ENCODE peak calls at places on chromosomes 1 and 21, in eight cellular contexts. One of them, this sample, is unnamed.

GRCh38 chr1:64129708-64130107 is 73.7 kb upstream of the UBE2U start:
- DNase-seq in EL: no peak
- DNase-seq in GM06990: no peak
- DNase-seq in DMS 273 treated with DMSO at 0.1 percent for 48 hours: no peak
- DNase-seq in sigmoid colon: no peak
- DNase-seq in cardiac fibroblast: no peak
- DNase-seq in astrocyte of the hippocampus: no peak
- DNase-seq in stimulated activated CD8-positive, alpha-beta memory T cell treated with anti-CD3 and anti-CD28 coated beads, Interleukin-15, amount 100 ng/mL, for 24 hours: no peak
- DNase-seq in this sample: no peak

GRCh38 chr1:228377664-228378452 is 28.8 kb downstream of the TRIM11 start:
- DNase-seq in astrocyte of the hippocampus: no peak
- DNase-seq in EL: no peak
- DNase-seq in stimulated activated CD8-positive, alpha-beta memory T cell treated with anti-CD3 and anti-CD28 coated beads, Interleukin-15, amount 100 ng/mL, for 24 hours: no peak
- DNase-seq in cardiac fibroblast: no peak
- DNase-seq in GM06990: no peak
- DNase-seq in sigmoid colon: peak; percentile 66
- DNase-seq in DMS 273 treated with DMSO at 0.1 percent for 48 hours: no peak
- DNase-seq in this sample: no peak

GRCh38 chr1:230754831-230755230 is 7.6 kb downstream of the CAPN9 start:
- DNase-seq in EL: peak; percentile 32
- DNase-seq in sigmoid colon: no peak
- DNase-seq in stimulated activated CD8-positive, alpha-beta memory T cell treated with anti-CD3 and anti-CD28 coated beads, Interleukin-15, amount 100 ng/mL, for 24 hours: no peak
- DNase-seq in astrocyte of the hippocampus: peak; percentile 31
- DNase-seq in DMS 273 treated with DMSO at 0.1 percent for 48 hours: no peak
- DNase-seq in cardiac fibroblast: peak; percentile 42
- DNase-seq in GM06990: no peak
- DNase-seq in this sample: no peak

GRCh38 chr1:248924696-248925532 is 18.9 kb downstream of the PGBD2 start:
- DNase-seq in cardiac fibroblast: peak; percentile 71
- DNase-seq in stimulated activated CD8-positive, alpha-beta memory T cell treated with anti-CD3 and anti-CD28 coated beads, Interleukin-15, amount 100 ng/mL, for 24 hours: no peak
- DNase-seq in EL: peak; percentile 49
- DNase-seq in sigmoid colon: no peak
- DNase-seq in GM06990: peak; percentile 53
- DNase-seq in astrocyte of the hippocampus: peak; percentile 55
- DNase-seq in DMS 273 treated with DMSO at 0.1 percent for 48 hours: peak; percentile 45
- DNase-seq in this sample: peak; percentile 46

GRCh38 chr1:64519921-64520320 is 50.0 kb downstream of the CACHD1 start:
- DNase-seq in DMS 273 treated with DMSO at 0.1 percent for 48 hours: no peak
- DNase-seq in sigmoid colon: no peak
- DNase-seq in stimulated activated CD8-positive, alpha-beta memory T cell treated with anti-CD3 and anti-CD28 coated beads, Interleukin-15, amount 100 ng/mL, for 24 hours: no peak
- DNase-seq in astrocyte of the hippocampus: peak; percentile 58
- DNase-seq in EL: peak; percentile 79
- DNase-seq in GM06990: no peak
- DNase-seq in cardiac fibroblast: peak; percentile 41
- DNase-seq in this sample: no peak

GRCh38 chr1:181789395-181789794 is 272.1 kb downstream of the ZNF648 start:
- DNase-seq in astrocyte of the hippocampus: peak; percentile 83
- DNase-seq in EL: no peak
- DNase-seq in stimulated activated CD8-positive, alpha-beta memory T cell treated with anti-CD3 and anti-CD28 coated beads, Interleukin-15, amount 100 ng/mL, for 24 hours: no peak
- DNase-seq in GM06990: no peak
- DNase-seq in sigmoid colon: no peak
- DNase-seq in cardiac fibroblast: no peak
- DNase-seq in DMS 273 treated with DMSO at 0.1 percent for 48 hours: no peak
- DNase-seq in this sample: no peak

GRCh38 chr21:42627527-42628289 is 25.7 kb upstream of the PDE9A start:
- DNase-seq in EL: no peak
- DNase-seq in astrocyte of the hippocampus: no peak
- DNase-seq in GM06990: no peak
- DNase-seq in sigmoid colon: peak; percentile 52
- DNase-seq in stimulated activated CD8-positive, alpha-beta memory T cell treated with anti-CD3 and anti-CD28 coated beads, Interleukin-15, amount 100 ng/mL, for 24 hours: no peak
- DNase-seq in cardiac fibroblast: no peak
- DNase-seq in DMS 273 treated with DMSO at 0.1 percent for 48 hours: no peak
- DNase-seq in this sample: no peak

GRCh38 chr1:27137022-27137542 is 17.8 kb downstream of the SLC9A1 start:
- DNase-seq in sigmoid colon: peak; percentile 76
- DNase-seq in GM06990: peak; percentile 70
- DNase-seq in cardiac fibroblast: no peak
- DNase-seq in DMS 273 treated with DMSO at 0.1 percent for 48 hours: peak; percentile 79
- DNase-seq in EL: peak; percentile 41
- DNase-seq in astrocyte of the hippocampus: no peak
- DNase-seq in stimulated activated CD8-positive, alpha-beta memory T cell treated with anti-CD3 and anti-CD28 coated beads, Interleukin-15, amount 100 ng/mL, for 24 hours: peak; percentile 35
- DNase-seq in this sample: peak; percentile 83

GRCh38 chr1:109659145-109659544 is 3.2 kb downstream of the GSTM4 start:
- DNase-seq in GM06990: no peak
- DNase-seq in cardiac fibroblast: no peak
- DNase-seq in EL: no peak
- DNase-seq in astrocyte of the hippocampus: peak; percentile 71
- DNase-seq in stimulated activated CD8-positive, alpha-beta memory T cell treated with anti-CD3 and anti-CD28 coated beads, Interleukin-15, amount 100 ng/mL, for 24 hours: no peak
- DNase-seq in DMS 273 treated with DMSO at 0.1 percent for 48 hours: no peak
- DNase-seq in sigmoid colon: no peak
- DNase-seq in this sample: no peak

GRCh38 chr1:66253330-66253921 is 280.5 kb upstream of the SGIP1 start:
- DNase-seq in GM06990: no peak
- DNase-seq in EL: peak; percentile 78
- DNase-seq in DMS 273 treated with DMSO at 0.1 percent for 48 hours: no peak
- DNase-seq in astrocyte of the hippocampus: peak; percentile 79
- DNase-seq in sigmoid colon: no peak
- DNase-seq in stimulated activated CD8-positive, alpha-beta memory T cell treated with anti-CD3 and anti-CD28 coated beads, Interleukin-15, amount 100 ng/mL, for 24 hours: no peak
- DNase-seq in cardiac fibroblast: peak; percentile 86
- DNase-seq in this sample: peak; percentile 46

GRCh38 chr1:231387770-231388669 is 34.1 kb downstream of the EGLN1 start:
- DNase-seq in cardiac fibroblast: no peak
- DNase-seq in EL: peak; percentile 81
- DNase-seq in sigmoid colon: no peak
- DNase-seq in astrocyte of the hippocampus: no peak
- DNase-seq in DMS 273 treated with DMSO at 0.1 percent for 48 hours: no peak
- DNase-seq in stimulated activated CD8-positive, alpha-beta memory T cell treated with anti-CD3 and anti-CD28 coated beads, Interleukin-15, amount 100 ng/mL, for 24 hours: no peak
- DNase-seq in GM06990: no peak
- DNase-seq in this sample: no peak

GRCh38 chr1:162276493-162276892 is 100.2 kb downstream of the SPATA46 start:
- DNase-seq in GM06990: no peak
- DNase-seq in astrocyte of the hippocampus: peak; percentile 58
- DNase-seq in stimulated activated CD8-positive, alpha-beta memory T cell treated with anti-CD3 and anti-CD28 coated beads, Interleukin-15, amount 100 ng/mL, for 24 hours: no peak
- DNase-seq in EL: peak; percentile 42
- DNase-seq in cardiac fibroblast: peak; percentile 62
- DNase-seq in sigmoid colon: no peak
- DNase-seq in DMS 273 treated with DMSO at 0.1 percent for 48 hours: no peak
- DNase-seq in this sample: peak; percentile 57

GRCh38 chr21:45264919-45265515 is 22.7 kb downstream of the POFUT2 start:
- DNase-seq in DMS 273 treated with DMSO at 0.1 percent for 48 hours: no peak
- DNase-seq in stimulated activated CD8-positive, alpha-beta memory T cell treated with anti-CD3 and anti-CD28 coated beads, Interleukin-15, amount 100 ng/mL, for 24 hours: no peak
- DNase-seq in GM06990: no peak
- DNase-seq in EL: no peak
- DNase-seq in cardiac fibroblast: no peak
- DNase-seq in astrocyte of the hippocampus: no peak
- DNase-seq in sigmoid colon: peak; percentile 57
- DNase-seq in this sample: no peak

GRCh38 chr1:206114692-206115430 is 2.3 kb downstream of the AVPR1B start:
- DNase-seq in DMS 273 treated with DMSO at 0.1 percent for 48 hours: no peak
- DNase-seq in sigmoid colon: no peak
- DNase-seq in stimulated activated CD8-positive, alpha-beta memory T cell treated with anti-CD3 and anti-CD28 coated beads, Interleukin-15, amount 100 ng/mL, for 24 hours: no peak
- DNase-seq in GM06990: no peak
- DNase-seq in astrocyte of the hippocampus: no peak
- DNase-seq in EL: no peak
- DNase-seq in cardiac fibroblast: peak; percentile 15
- DNase-seq in this sample: no peak

GRCh38 chr21:42413093-42413492 is 9.4 kb downstream of the UBASH3A start:
- DNase-seq in cardiac fibroblast: no peak
- DNase-seq in EL: no peak
- DNase-seq in stimulated activated CD8-positive, alpha-beta memory T cell treated with anti-CD3 and anti-CD28 coated beads, Interleukin-15, amount 100 ng/mL, for 24 hours: no peak
- DNase-seq in astrocyte of the hippocampus: no peak
- DNase-seq in sigmoid colon: no peak
- DNase-seq in DMS 273 treated with DMSO at 0.1 percent for 48 hours: no peak
- DNase-seq in GM06990: no peak
- DNase-seq in this sample: no peak

GRCh38 chr1:22143065-22143514 is at the start of gene WNT4:
- DNase-seq in DMS 273 treated with DMSO at 0.1 percent for 48 hours: no peak
- DNase-seq in stimulated activated CD8-positive, alpha-beta memory T cell treated with anti-CD3 and anti-CD28 coated beads, Interleukin-15, amount 100 ng/mL, for 24 hours: no peak
- DNase-seq in sigmoid colon: no peak
- DNase-seq in GM06990: no peak
- DNase-seq in EL: peak; percentile 37
- DNase-seq in astrocyte of the hippocampus: peak; percentile 71
- DNase-seq in cardiac fibroblast: peak; percentile 32
- DNase-seq in this sample: peak; percentile 88

GRCh38 chr1:116284819-116285390 is 88.1 kb upstream of the ATP1A1 start:
- DNase-seq in stimulated activated CD8-positive, alpha-beta memory T cell treated with anti-CD3 and anti-CD28 coated beads, Interleukin-15, amount 100 ng/mL, for 24 hours: no peak
- DNase-seq in sigmoid colon: no peak
- DNase-seq in cardiac fibroblast: no peak
- DNase-seq in EL: no peak
- DNase-seq in DMS 273 treated with DMSO at 0.1 percent for 48 hours: no peak
- DNase-seq in astrocyte of the hippocampus: no peak
- DNase-seq in GM06990: no peak
- DNase-seq in this sample: no peak

GRCh38 chr1:44249543-44249942 is 36.3 kb downstream of the DMAP1 start:
- DNase-seq in EL: no peak
- DNase-seq in sigmoid colon: peak; percentile 71
- DNase-seq in DMS 273 treated with DMSO at 0.1 percent for 48 hours: no peak
- DNase-seq in GM06990: no peak
- DNase-seq in astrocyte of the hippocampus: peak; percentile 57
- DNase-seq in cardiac fibroblast: peak; percentile 26
- DNase-seq in stimulated activated CD8-positive, alpha-beta memory T cell treated with anti-CD3 and anti-CD28 coated beads, Interleukin-15, amount 100 ng/mL, for 24 hours: no peak
- DNase-seq in this sample: no peak

GRCh38 chr1:223225061-223225460 is 82.0 kb upstream of the TLR5 start:
- DNase-seq in EL: no peak
- DNase-seq in GM06990: no peak
- DNase-seq in stimulated activated CD8-positive, alpha-beta memory T cell treated with anti-CD3 and anti-CD28 coated beads, Interleukin-15, amount 100 ng/mL, for 24 hours: no peak
- DNase-seq in astrocyte of the hippocampus: no peak
- DNase-seq in cardiac fibroblast: no peak
- DNase-seq in DMS 273 treated with DMSO at 0.1 percent for 48 hours: no peak
- DNase-seq in sigmoid colon: no peak
- DNase-seq in this sample: no peak

GRCh38 chr1:34827341-34827941 is 32.1 kb downstream of the SMIM12 start:
- DNase-seq in stimulated activated CD8-positive, alpha-beta memory T cell treated with anti-CD3 and anti-CD28 coated beads, Interleukin-15, amount 100 ng/mL, for 24 hours: no peak
- DNase-seq in cardiac fibroblast: no peak
- DNase-seq in DMS 273 treated with DMSO at 0.1 percent for 48 hours: no peak
- DNase-seq in astrocyte of the hippocampus: no peak
- DNase-seq in EL: no peak
- DNase-seq in GM06990: no peak
- DNase-seq in sigmoid colon: no peak
- DNase-seq in this sample: no peak

GRCh38 chr1:47434051-47434842 is 3.6 kb upstream of the FOXD2 start:
- DNase-seq in astrocyte of the hippocampus: peak; percentile 70
- DNase-seq in DMS 273 treated with DMSO at 0.1 percent for 48 hours: no peak
- DNase-seq in cardiac fibroblast: peak; percentile 71
- DNase-seq in EL: peak; percentile 47
- DNase-seq in sigmoid colon: peak; percentile 85
- DNase-seq in stimulated activated CD8-positive, alpha-beta memory T cell treated with anti-CD3 and anti-CD28 coated beads, Interleukin-15, amount 100 ng/mL, for 24 hours: no peak
- DNase-seq in GM06990: no peak
- DNase-seq in this sample: no peak

GRCh38 chr1:87292684-87293493 is 35.8 kb upstream of the LMO4 start:
- DNase-seq in EL: peak; percentile 59
- DNase-seq in cardiac fibroblast: peak; percentile 76
- DNase-seq in sigmoid colon: no peak
- DNase-seq in astrocyte of the hippocampus: peak; percentile 85
- DNase-seq in GM06990: peak; percentile 31
- DNase-seq in DMS 273 treated with DMSO at 0.1 percent for 48 hours: no peak
- DNase-seq in stimulated activated CD8-positive, alpha-beta memory T cell treated with anti-CD3 and anti-CD28 coated beads, Interleukin-15, amount 100 ng/mL, for 24 hours: peak; percentile 29
- DNase-seq in this sample: peak; percentile 47

GRCh38 chr1:24896596-24897262 is 33.3 kb downstream of the RUNX3 start:
- DNase-seq in GM06990: no peak
- DNase-seq in EL: no peak
- DNase-seq in astrocyte of the hippocampus: no peak
- DNase-seq in DMS 273 treated with DMSO at 0.1 percent for 48 hours: no peak
- DNase-seq in stimulated activated CD8-positive, alpha-beta memory T cell treated with anti-CD3 and anti-CD28 coated beads, Interleukin-15, amount 100 ng/mL, for 24 hours: no peak
- DNase-seq in cardiac fibroblast: no peak
- DNase-seq in sigmoid colon: no peak
- DNase-seq in this sample: no peak

GRCh38 chr21:33071878-33072306 is 2.0 kb downstream of the OLIG1 start:
- DNase-seq in astrocyte of the hippocampus: peak; percentile 52
- DNase-seq in cardiac fibroblast: no peak
- DNase-seq in GM06990: peak; percentile 18
- DNase-seq in DMS 273 treated with DMSO at 0.1 percent for 48 hours: no peak
- DNase-seq in EL: peak; percentile 21
- DNase-seq in stimulated activated CD8-positive, alpha-beta memory T cell treated with anti-CD3 and anti-CD28 coated beads, Interleukin-15, amount 100 ng/mL, for 24 hours: no peak
- DNase-seq in sigmoid colon: no peak
- DNase-seq in this sample: no peak

GRCh38 chr1:103284270-103284669 is 175.9 kb upstream of the COL11A1 start:
- DNase-seq in stimulated activated CD8-positive, alpha-beta memory T cell treated with anti-CD3 and anti-CD28 coated beads, Interleukin-15, amount 100 ng/mL, for 24 hours: no peak
- DNase-seq in sigmoid colon: no peak
- DNase-seq in GM06990: no peak
- DNase-seq in DMS 273 treated with DMSO at 0.1 percent for 48 hours: no peak
- DNase-seq in EL: peak; percentile 2
- DNase-seq in astrocyte of the hippocampus: peak; percentile 56
- DNase-seq in cardiac fibroblast: peak; percentile 4
- DNase-seq in this sample: no peak

GRCh38 chr21:35981514-35982070 is 78.7 kb downstream of the SETD4 start:
- DNase-seq in EL: no peak
- DNase-seq in astrocyte of the hippocampus: no peak
- DNase-seq in stimulated activated CD8-positive, alpha-beta memory T cell treated with anti-CD3 and anti-CD28 coated beads, Interleukin-15, amount 100 ng/mL, for 24 hours: no peak
- DNase-seq in DMS 273 treated with DMSO at 0.1 percent for 48 hours: no peak
- DNase-seq in cardiac fibroblast: peak; percentile 4
- DNase-seq in sigmoid colon: no peak
- DNase-seq in GM06990: no peak
- DNase-seq in this sample: no peak

GRCh38 chr1:163912491-163912890 is 590.7 kb downstream of the NUF2 start:
- DNase-seq in astrocyte of the hippocampus: no peak
- DNase-seq in stimulated activated CD8-positive, alpha-beta memory T cell treated with anti-CD3 and anti-CD28 coated beads, Interleukin-15, amount 100 ng/mL, for 24 hours: no peak
- DNase-seq in GM06990: no peak
- DNase-seq in EL: peak; percentile 29
- DNase-seq in DMS 273 treated with DMSO at 0.1 percent for 48 hours: no peak
- DNase-seq in cardiac fibroblast: no peak
- DNase-seq in sigmoid colon: no peak
- DNase-seq in this sample: no peak

GRCh38 chr21:34200288-34200905 is 127.0 kb downstream of the MRPS6 start:
- DNase-seq in sigmoid colon: no peak
- DNase-seq in astrocyte of the hippocampus: no peak
- DNase-seq in stimulated activated CD8-positive, alpha-beta memory T cell treated with anti-CD3 and anti-CD28 coated beads, Interleukin-15, amount 100 ng/mL, for 24 hours: no peak
- DNase-seq in GM06990: no peak
- DNase-seq in EL: no peak
- DNase-seq in DMS 273 treated with DMSO at 0.1 percent for 48 hours: no peak
- DNase-seq in cardiac fibroblast: peak; percentile 63
- DNase-seq in this sample: no peak

GRCh38 chr21:27648560-27648959 is 681.7 kb upstream of the ADAMTS5 start:
- DNase-seq in DMS 273 treated with DMSO at 0.1 percent for 48 hours: no peak
- DNase-seq in GM06990: no peak
- DNase-seq in stimulated activated CD8-positive, alpha-beta memory T cell treated with anti-CD3 and anti-CD28 coated beads, Interleukin-15, amount 100 ng/mL, for 24 hours: no peak
- DNase-seq in EL: peak; percentile 87
- DNase-seq in sigmoid colon: no peak
- DNase-seq in astrocyte of the hippocampus: peak; percentile 61
- DNase-seq in cardiac fibroblast: peak; percentile 79
- DNase-seq in this sample: no peak

GRCh38 chr1:180912801-180913616 is at the start of gene KIAA1614:
- DNase-seq in cardiac fibroblast: peak; percentile 68
- DNase-seq in EL: peak; percentile 68
- DNase-seq in sigmoid colon: peak; percentile 75
- DNase-seq in astrocyte of the hippocampus: peak; percentile 81
- DNase-seq in GM06990: no peak
- DNase-seq in DMS 273 treated with DMSO at 0.1 percent for 48 hours: no peak
- DNase-seq in stimulated activated CD8-positive, alpha-beta memory T cell treated with anti-CD3 and anti-CD28 coated beads, Interleukin-15, amount 100 ng/mL, for 24 hours: no peak
- DNase-seq in this sample: no peak

GRCh38 chr1:2611034-2611501 is 21.7 kb downstream of the MMEL1 start:
- DNase-seq in stimulated activated CD8-positive, alpha-beta memory T cell treated with anti-CD3 and anti-CD28 coated beads, Interleukin-15, amount 100 ng/mL, for 24 hours: no peak
- DNase-seq in DMS 273 treated with DMSO at 0.1 percent for 48 hours: no peak
- DNase-seq in cardiac fibroblast: peak; percentile 22
- DNase-seq in sigmoid colon: peak; percentile 64
- DNase-seq in GM06990: peak; percentile 13
- DNase-seq in astrocyte of the hippocampus: peak; percentile 49
- DNase-seq in EL: peak; percentile 11
- DNase-seq in this sample: no peak

GRCh38 chr1:173161510-173162221 is 45.5 kb downstream of the TNFSF4 start:
- DNase-seq in astrocyte of the hippocampus: peak; percentile 58
- DNase-seq in cardiac fibroblast: peak; percentile 56
- DNase-seq in sigmoid colon: no peak
- DNase-seq in stimulated activated CD8-positive, alpha-beta memory T cell treated with anti-CD3 and anti-CD28 coated beads, Interleukin-15, amount 100 ng/mL, for 24 hours: no peak
- DNase-seq in GM06990: no peak
- DNase-seq in EL: peak; percentile 78
- DNase-seq in DMS 273 treated with DMSO at 0.1 percent for 48 hours: no peak
- DNase-seq in this sample: no peak

GRCh38 chr1:201696217-201696761 is 132.7 kb upstream of the IPO9 start:
- DNase-seq in GM06990: no peak
- DNase-seq in DMS 273 treated with DMSO at 0.1 percent for 48 hours: peak; percentile 72
- DNase-seq in astrocyte of the hippocampus: peak; percentile 95
- DNase-seq in stimulated activated CD8-positive, alpha-beta memory T cell treated with anti-CD3 and anti-CD28 coated beads, Interleukin-15, amount 100 ng/mL, for 24 hours: no peak
- DNase-seq in EL: peak; percentile 98
- DNase-seq in sigmoid colon: peak; percentile 96
- DNase-seq in cardiac fibroblast: peak; percentile 92
- DNase-seq in this sample: no peak

GRCh38 chr1:176416777-176417176 is 46.2 kb upstream of the PAPPA2 start:
- DNase-seq in DMS 273 treated with DMSO at 0.1 percent for 48 hours: no peak
- DNase-seq in cardiac fibroblast: no peak
- DNase-seq in sigmoid colon: no peak
- DNase-seq in EL: no peak
- DNase-seq in stimulated activated CD8-positive, alpha-beta memory T cell treated with anti-CD3 and anti-CD28 coated beads, Interleukin-15, amount 100 ng/mL, for 24 hours: no peak
- DNase-seq in astrocyte of the hippocampus: no peak
- DNase-seq in GM06990: no peak
- DNase-seq in this sample: no peak